ENCODE peak calls at places on chromosomes 4 and X, in eight cellular contexts. B, E, U, J, C, R, V and K are unnamed samples.

GRCh38 chr4:141746026-141746425 is 109.6 kb downstream of the IL15 start:
- DNase-seq in J (no peak), C (peak; percentile 24), B (no peak), U (no peak), E (no peak), R (no peak), V (no peak), K (no peak)

GRCh38 chr4:26197018-26197779 is 123.6 kb upstream of the RBPJ start:
- DNase-seq in U (no peak), J (peak; percentile 64), V (peak; percentile 98), B (peak; percentile 71), R (peak; percentile 74), E (no peak), C (peak; percentile 97), K (peak; percentile 90)

GRCh38 chr4:139633661-139634060 is 32.0 kb upstream of the MGST2 start:
- DNase-seq in C (peak; percentile 57), V (no peak), U (no peak), B (no peak), R (no peak), J (peak; percentile 55), E (no peak), K (peak; percentile 51)

GRCh38 chr4:121339824-121340223 is 41.0 kb downstream of the QRFPR start:
- DNase-seq in R (no peak), E (no peak), U (no peak), V (no peak), C (no peak), B (no peak), J (no peak), K (no peak)

GRCh38 chr4:127732623-127733199 is 2.5 kb downstream of the SLC25A31 start:
- DNase-seq in B (no peak), V (peak; percentile 46), J (peak; percentile 68), C (peak; percentile 72), R (no peak), E (no peak), U (peak; percentile 10), K (peak; percentile 69)

GRCh38 chr4:158018090-158018808 is 154.6 kb downstream of the GASK1B start:
- DNase-seq in C (peak; percentile 69), B (no peak), J (no peak), V (no peak), U (no peak), E (no peak), R (no peak), K (peak; percentile 36)

GRCh38 chr4:129236351-129236750 is 140.4 kb downstream of the C4orf33 start:
- DNase-seq in C (no peak), V (no peak), B (no peak), J (no peak), E (no peak), U (no peak), R (no peak), K (no peak)

GRCh38 chr4:83658806-83659205 is 122.9 kb downstream of the GPAT3 start:
- DNase-seq in J (no peak), R (no peak), B (no peak), U (no peak), C (no peak), V (no peak), E (no peak), K (no peak)

GRCh38 chrX:69038188-69038587 is 127.1 kb downstream of the PJA1 start:
- DNase-seq in E (peak; percentile 23), V (no peak), R (peak; percentile 42), C (no peak), U (no peak), B (no peak), J (no peak), K (no peak)

GRCh38 chr4:40675166-40675565 is 45.5 kb upstream of the RBM47 start:
- DNase-seq in V (no peak), E (no peak), B (no peak), C (no peak), U (no peak), J (no peak), R (no peak), K (no peak)

GRCh38 chr4:57061395-57061794 is 48.8 kb downstream of the IGFBP7 start:
- DNase-seq in J (peak; percentile 68), E (no peak), V (no peak), C (peak; percentile 63), B (no peak), U (no peak), R (no peak), K (peak; percentile 70)

GRCh38 chr4:125739760-125740159 is 425.0 kb downstream of the FAT4 start:
- DNase-seq in B (no peak), U (no peak), E (no peak), V (no peak), R (no peak), J (peak; percentile 89), C (peak; percentile 76), K (peak; percentile 90)

GRCh38 chrX:118755633-118756032 is 28.2 kb downstream of the IL13RA1 start:
- DNase-seq in C (peak; percentile 39), R (no peak), U (no peak), E (no peak), V (no peak), J (no peak), B (no peak), K (no peak)

GRCh38 chrX:103397707-103398106 is 21.4 kb downstream of the BEX3 start:
- DNase-seq in B (no peak), J (no peak), V (no peak), C (no peak), E (no peak), U (no peak), R (no peak), K (no peak)

GRCh38 chr4:85938062-85938461 is 421.8 kb downstream of the MAPK10 start:
- DNase-seq in E (no peak), R (no peak), V (no peak), C (no peak), B (no peak), U (no peak), J (no peak), K (no peak)

GRCh38 chr4:163694385-163694784 is 199.9 kb downstream of the TMA16 start:
- DNase-seq in E (no peak), R (no peak), V (no peak), U (no peak), J (no peak), B (peak; percentile 16), C (peak; percentile 8), K (no peak)

GRCh38 chrX:106898462-106898861 is 4.7 kb downstream of the RIPPLY1 start:
- DNase-seq in B (no peak), R (no peak), C (peak; percentile 59), U (no peak), E (no peak), V (peak; percentile 50), J (peak; percentile 74), K (peak; percentile 73)

GRCh38 chrX:29477878-29478277 is 737.5 kb upstream of the MAGEB2 start:
- DNase-seq in J (no peak), E (no peak), U (no peak), C (no peak), B (no peak), R (no peak), V (no peak), K (no peak)

GRCh38 chrX:29478336-29479069 is 736.9 kb upstream of the MAGEB2 start:
- DNase-seq in R (no peak), E (no peak), U (no peak), J (peak; percentile 44), V (peak; percentile 37), C (peak; percentile 62), B (no peak), K (peak; percentile 48)
- TF ChIP-seq CTCF in R (no peak), E (no peak), U (no peak), J (peak; percentile 58), V (peak; percentile 51), C (peak; percentile 60), B (peak; percentile 71), K (peak; percentile 49)

GRCh38 chr4:46649390-46649789 is 259.5 kb upstream of the GABRA2 start:
- DNase-seq in R (no peak), V (no peak), U (no peak), J (peak; percentile 6), C (no peak), E (no peak), B (no peak), K (peak; percentile 4)
- H3K4me3 ChIP-seq in R (no peak overlapping the region), V (no peak overlapping the region), U (no peak overlapping the region), J (no peak overlapping the region), C (no peak overlapping the region), E (no peak overlapping the region), B (no peak overlapping the region), K (no peak overlapping the region)

GRCh38 chr4:8853249-8853648 is 18.4 kb downstream of the HMX1 start:
- DNase-seq in E (no peak), U (no peak), R (no peak), J (no peak), C (no peak), V (peak; percentile 47), B (no peak), K (no peak)

GRCh38 chr4:8855781-8856245 is 15.8 kb downstream of the HMX1 start:
- DNase-seq in E (no peak), R (no peak), C (no peak), U (no peak), V (peak; percentile 61), J (no peak), B (no peak), K (no peak)

GRCh38 chr4:8854016-8854415 is 17.6 kb downstream of the HMX1 start:
- DNase-seq in R (no peak), J (no peak), V (no peak), E (no peak), C (no peak), U (no peak), B (no peak), K (no peak)

GRCh38 chr4:8856835-8857590 is 14.6 kb downstream of the HMX1 start:
- DNase-seq in R (no peak), C (no peak), U (no peak), E (no peak), B (no peak), V (peak; percentile 46), J (no peak), K (no peak)

DNA sequence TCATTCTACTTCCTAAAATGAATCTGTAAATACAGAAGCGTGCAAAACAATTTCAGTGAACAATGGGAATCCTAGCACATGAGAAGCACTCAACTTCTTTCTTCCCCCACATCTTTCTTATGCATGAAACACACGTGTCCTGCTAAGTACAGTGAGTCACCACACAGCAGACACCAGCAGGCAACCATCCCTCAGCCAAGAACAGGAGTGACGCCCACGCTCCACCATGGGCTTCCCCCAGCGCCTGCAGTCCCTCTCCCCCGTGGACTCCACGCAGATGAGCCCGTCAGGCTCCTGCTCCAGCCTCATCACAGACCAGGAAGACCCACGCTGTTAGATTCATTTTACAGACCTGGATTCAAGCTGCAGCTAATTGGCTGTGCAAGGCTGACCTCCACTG is 16.8 kb downstream of the HMX1 start:
- DNase-seq in U (no peak), J (no peak), E (no peak), R (no peak), B (no peak), V (peak; percentile 50), C (peak; percentile 2), K (peak; percentile 26)
- TF ChIP-seq CTCF in U (no peak), J (no peak), E (no peak), R (no peak), B (no peak), V (no peak), C (no peak), K (no peak)

DNA sequence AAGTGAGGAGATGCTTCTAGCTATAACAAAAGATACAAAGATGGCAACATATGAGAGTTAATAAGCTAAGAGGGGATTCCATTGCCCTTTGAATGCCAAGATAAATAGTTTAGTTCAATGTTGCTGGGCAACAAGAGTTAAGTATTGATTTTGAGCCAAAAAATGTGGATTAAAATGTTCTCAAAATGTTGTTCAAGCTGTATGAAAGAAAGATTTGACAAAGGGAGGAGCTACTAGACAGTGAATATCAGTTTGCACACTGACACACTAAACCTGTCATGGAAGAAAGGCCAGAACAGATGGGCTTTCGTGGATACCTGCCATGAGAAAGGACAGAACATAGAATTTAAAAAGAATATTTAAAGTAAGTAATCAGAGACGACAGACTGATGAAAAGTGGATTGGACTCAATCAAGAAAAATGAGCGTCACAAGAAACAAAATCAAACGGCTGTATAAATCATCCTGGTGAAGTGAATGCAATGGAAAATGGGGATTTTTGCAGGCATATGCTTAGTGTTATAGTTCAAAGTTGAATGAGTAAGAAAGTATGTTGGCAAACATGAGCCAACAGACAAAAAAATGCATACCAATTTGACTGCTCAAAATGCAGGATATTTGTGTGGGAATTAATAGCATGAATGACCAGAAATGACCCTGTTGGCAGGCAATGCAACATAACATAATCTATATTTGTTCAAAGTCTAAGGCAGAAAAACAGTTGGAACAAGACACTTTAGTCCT is 7.5 kb downstream of the PCDH18 start:
- DNase-seq in C (peak; percentile 81), J (peak; percentile 65), U (no peak), E (no peak), R (no peak), V (no peak), B (no peak), K (peak; percentile 44)
- H3K4me3 ChIP-seq in C (no peak overlapping the region), J (no peak overlapping the region), U (no peak overlapping the region), E (no peak overlapping the region), R (no peak overlapping the region), V (no peak overlapping the region), B (no peak overlapping the region), K (no peak overlapping the region)